ENCODE peak calls at places on chromosomes 6 and 20, in four cellular contexts. E is K562, Y is HepG2, C is GM12878. X is an unnamed sample.

GRCh38 chr6:45986746-45987274 is 28.9 kb downstream of the CLIC5 start:
- DNase-seq in E (no peak), Y (no peak), C (no peak), X (no peak)

GRCh38 chr20:62345681-62346370 is 21.3 kb downstream of the LAMA5 start:
- DNase-seq in E (no peak), Y (no peak), C (no peak), X (no peak)

GRCh38 chr20:13626724-13627123 is 12.0 kb downstream of the TASP1 start:
- DNase-seq in E (no peak), Y (no peak), C (no peak), X (no peak)

GRCh38 chr20:47278907-47279348 is 77.6 kb downstream of the ZMYND8 start:
- DNase-seq in E (peak; percentile 57), Y (no peak), C (no peak), X (peak; percentile 68)

GRCh38 chr6:29345380-29345779 is 23.3 kb downstream of the OR5V1 start:
- DNase-seq in E (no peak), Y (no peak), C (no peak), X (no peak)

GRCh38 chr6:33726696-33727095 is 15.2 kb upstream of the UQCC2 start:
- DNase-seq in E (no peak), Y (no peak), C (no peak), X (no peak)

GRCh38 chr6:25342784-25343183 is 63.6 kb downstream of the CARMIL1 start:
- DNase-seq in E (no peak), Y (no peak), C (no peak), X (no peak)

GRCh38 chr20:58021481-58021880 is 207.0 kb downstream of the ANKRD60 start:
- DNase-seq in E (peak; percentile 89), Y (no peak), C (no peak), X (no peak)

GRCh38 chr6:14406616-14407343 is 289.2 kb downstream of the CD83 start:
- DNase-seq in E (no peak), Y (no peak), C (no peak), X (no peak)

GRCh38 chr6:119683022-119683421 is 333.5 kb upstream of the MAN1A1 start:
- DNase-seq in E (no peak), Y (no peak), C (no peak), X (no peak)

GRCh38 chr6:108452725-108453195 is 108.0 kb upstream of the FOXO3 start:
- DNase-seq in E (no peak), Y (no peak), C (no peak), X (no peak)

GRCh38 chr6:52611833-52612232 is 35.0 kb upstream of the TRAM2 start:
- DNase-seq in E (peak; percentile 24), Y (no peak), C (no peak), X (no peak)

GRCh38 chr6:39849764-39850163 is 57.6 kb downstream of the DAAM2 start:
- DNase-seq in E (no peak), Y (peak; percentile 39), C (no peak), X (no peak)

GRCh38 chr6:119280080-119280479 is 69.5 kb downstream of the MAN1A1 start:
- DNase-seq in E (no peak), Y (no peak), C (no peak), X (no peak)

GRCh38 chr20:50234288-50234687 is 43.7 kb downstream of the CEBPB start:
- DNase-seq in E (peak; percentile 25), Y (no peak), C (no peak), X (no peak)

GRCh38 chr6:18087396-18088165 is 34.9 kb downstream of the NHLRC1 start:
- DNase-seq in E (no peak), Y (no peak), C (no peak), X (no peak)

GRCh38 chr6:72425003-72425681 is 196.7 kb upstream of the KCNQ5 start:
- DNase-seq in E (no peak), Y (no peak), C (no peak), X (no peak)

GRCh38 chr6:143805832-143806281 is 37.3 kb upstream of the LTV1 start:
- DNase-seq in E (no peak), Y (no peak), C (no peak), X (no peak)

GRCh38 chr6:157537518-157537917 is 156.5 kb downstream of the ZDHHC14 start:
- DNase-seq in E (no peak), Y (no peak), C (no peak), X (no peak)

GRCh38 chr20:53201588-53201987 is 229.4 kb downstream of the TSHZ2 start:
- DNase-seq in E (no peak), Y (no peak), C (no peak), X (no peak)

GRCh38 chr6:170224694-170225660 is 65.9 kb downstream of the DLL1 start:
- DNase-seq in E (no peak), Y (no peak), C (no peak), X (no peak)

GRCh38 chr6:6586671-6587526 is 1.6 kb upstream of the LY86 start:
- DNase-seq in E (no peak), Y (no peak), C (peak; percentile 95), X (no peak)

GRCh38 chr6:42704251-42704936 is 18.0 kb downstream of the PRPH2 start:
- DNase-seq in E (no peak), Y (peak; percentile 14), C (no peak), X (no peak)

GRCh38 chr20:61778485-61778863 is 287.2 kb downstream of the TAF4 start:
- DNase-seq in E (no peak), Y (no peak), C (no peak), X (no peak)

GRCh38 chr6:151539506-151540268 is 45.9 kb downstream of the CCDC170 start:
- DNase-seq in E (no peak), Y (no peak), C (no peak), X (no peak)

GRCh38 chr6:2865270-2866182 is 23.9 kb upstream of the SERPINB1 start:
- DNase-seq in E (no peak), Y (peak; percentile 71), C (no peak), X (no peak)

GRCh38 chr6:36727491-36728021 is 29.9 kb downstream of the RAB44 start:
- DNase-seq in E (no peak), Y (no peak), C (peak; percentile 39), X (no peak)

GRCh38 chr6:54198134-54198533 is 86.9 kb downstream of the MLIP start:
- DNase-seq in E (no peak), Y (peak; percentile 6), C (no peak), X (no peak)

GRCh38 chr20:1802385-1803215 is 92.6 kb upstream of the SIRPA start:
- DNase-seq in E (peak; percentile 9), Y (peak; percentile 67), C (no peak), X (no peak)

GRCh38 chr6:64732888-64733287 is 974.1 kb downstream of the EYS start:
- DNase-seq in E (no peak), Y (peak; percentile 9), C (no peak), X (no peak)

GRCh38 chr6:160238786-160239751 is 19.6 kb downstream of the SLC22A2 start:
- DNase-seq in E (no peak), Y (no peak), C (no peak), X (no peak)

GRCh38 chr6:34098045-34098936 is 47.6 kb downstream of the GRM4 start:
- DNase-seq in E (no peak), Y (no peak), C (no peak), X (no peak)

GRCh38 chr6:69866351-69867074 is at the start of gene COL19A1:
- DNase-seq in E (no peak), Y (no peak), C (peak; percentile 76), X (no peak)

GRCh38 chr20:50415516-50416268 is 94.5 kb upstream of the PTPN1 start:
- DNase-seq in E (no peak), Y (peak; percentile 86), C (no peak), X (peak; percentile 50)

GRCh38 chr6:6546318-6547110 is 42.0 kb upstream of the LY86 start:
- DNase-seq in E (no peak), Y (no peak), C (no peak), X (no peak)

GRCh38 chr6:82924799-82925535 is 140.7 kb downstream of the UBE3D start:
- DNase-seq in E (no peak), Y (no peak), C (no peak), X (no peak)

GRCh38 chr6:119132211-119133004 is 53.9 kb upstream of the FAM184A start:
- DNase-seq in E (no peak), Y (no peak), C (no peak), X (no peak)

DNA sequence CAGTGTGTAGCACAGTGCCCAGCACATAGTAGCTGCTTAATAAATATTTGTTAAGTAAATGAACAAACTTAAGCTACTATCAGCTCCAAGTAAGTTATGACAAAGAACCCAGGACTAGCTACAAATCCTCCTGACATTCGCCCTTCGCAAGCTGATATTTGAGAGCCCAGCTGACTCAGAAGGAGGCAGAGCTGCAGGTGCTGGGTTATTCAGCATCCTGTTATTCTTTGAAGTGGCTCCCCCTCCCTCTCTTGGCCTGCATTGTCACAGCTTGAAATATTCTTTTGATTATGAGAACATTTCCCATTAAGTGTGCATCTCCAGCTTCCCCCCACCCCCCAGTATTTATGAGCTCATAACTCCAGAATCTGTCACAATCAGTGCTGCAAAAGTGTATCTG is 78.8 kb upstream of the RALY start:
- DNase-seq in E (peak; percentile 39), Y (peak; percentile 51), C (no peak), X (peak; percentile 66)
- TF ChIP-seq ZBTB33 in E (no peak), Y (no peak), C (no peak), X (no peak)

GRCh38 chr6:35505985-35506384 is 6.7 kb downstream of the TULP1 start:
- DNase-seq in E (peak; percentile 11), Y (no peak), C (no peak), X (no peak)
- TF ChIP-seq EZH2 in E (no peak), Y (no peak), C (no peak), X (no peak)

DNA sequence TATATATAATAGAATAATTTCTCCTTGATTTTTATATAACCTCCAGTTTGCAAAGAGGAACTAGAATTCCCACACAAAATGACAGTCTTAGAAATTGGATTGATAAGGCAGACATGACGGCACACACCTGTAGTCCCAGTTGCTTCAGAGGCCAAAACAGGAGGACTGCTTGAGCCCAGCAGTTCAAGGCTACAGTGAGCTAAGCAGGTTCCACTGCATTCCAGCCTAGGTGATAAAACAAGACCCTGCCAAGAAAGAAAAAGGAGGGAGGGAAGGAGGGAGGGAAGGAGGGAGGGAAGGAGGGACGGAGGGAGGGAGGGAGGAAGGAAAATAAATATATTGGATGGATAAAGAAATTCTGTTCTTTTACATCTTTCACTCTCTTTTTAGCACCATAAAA is 77.6 kb upstream of the SASH1 start:
- DNase-seq in E (no peak), Y (no peak), C (no peak), X (no peak)
- TF ChIP-seq ZBTB33 in E (no peak), Y (no peak), C (no peak), X (no peak)

GRCh38 chr6:27616313-27617045 is 143.6 kb upstream of the ZNF184 start:
- DNase-seq in E (no peak), Y (no peak), C (no peak), X (no peak)
- TF ChIP-seq EZH2 in E (no peak), Y (no peak), C (no peak), X (no peak)